ENCODE peak calls at places on chromosomes 11 and 22, in four cellular contexts. One of them, this sample, is unnamed.
A peak's percentile ranks its signal among the peaks of the same experiment; 100 is the strongest.

GRCh38 chr11:72776844-72777754 is 16.7 kb downstream of the STARD10 start:
- DNase-seq in fibroblast of pulmonary artery: no peak
- DNase-seq in nephron progenitor cell: no peak
- DNase-seq in tibial artery: no peak
- DNase-seq in this sample: no peak

GRCh38 chr11:134905513-134905912 is 493.5 kb upstream of the B3GAT1 start:
- DNase-seq in fibroblast of pulmonary artery: no peak
- DNase-seq in nephron progenitor cell: no peak
- DNase-seq in tibial artery: no peak
- DNase-seq in this sample: no peak

GRCh38 chr11:7019500-7020182 is 505 bp downstream of the ZNF214 start:
- DNase-seq in fibroblast of pulmonary artery: no peak
- DNase-seq in nephron progenitor cell: peak; percentile 52
- DNase-seq in tibial artery: no peak
- DNase-seq in this sample: no peak

GRCh38 chr11:75816561-75817239 is 1.7 kb downstream of the UVRAG start:
- DNase-seq in fibroblast of pulmonary artery: peak; percentile 19
- DNase-seq in nephron progenitor cell: no peak
- DNase-seq in tibial artery: no peak
- DNase-seq in this sample: peak; percentile 28

GRCh38 chr11:556175-556699 is 4.3 kb downstream of the LMNTD2 start:
- DNase-seq in fibroblast of pulmonary artery: no peak
- DNase-seq in nephron progenitor cell: peak; percentile 41
- DNase-seq in tibial artery: no peak
- DNase-seq in this sample: peak; percentile 30

GRCh38 chr11:22431074-22431473 is 92.9 kb downstream of the SLC17A6 start:
- DNase-seq in fibroblast of pulmonary artery: no peak
- DNase-seq in nephron progenitor cell: peak; percentile 2
- DNase-seq in tibial artery: no peak
- DNase-seq in this sample: peak; percentile 44

GRCh38 chr11:110349109-110349996 is 52.9 kb upstream of the RDX start:
- DNase-seq in fibroblast of pulmonary artery: no peak
- DNase-seq in nephron progenitor cell: no peak
- DNase-seq in tibial artery: no peak
- DNase-seq in this sample: no peak

GRCh38 chr22:32339190-32340012 is 18.3 kb upstream of the RFPL3 start:
- DNase-seq in fibroblast of pulmonary artery: no peak
- DNase-seq in nephron progenitor cell: no peak
- DNase-seq in tibial artery: no peak
- DNase-seq in this sample: no peak

GRCh38 chr11:133929401-133930052 is 27.2 kb downstream of the IGSF9B start:
- DNase-seq in fibroblast of pulmonary artery: no peak
- DNase-seq in nephron progenitor cell: no peak
- DNase-seq in tibial artery: no peak
- DNase-seq in this sample: no peak

GRCh38 chr11:77299528-77299993 is 1.9 kb downstream of the GDPD4 start:
- DNase-seq in fibroblast of pulmonary artery: no peak
- DNase-seq in nephron progenitor cell: no peak
- DNase-seq in tibial artery: no peak
- DNase-seq in this sample: no peak

GRCh38 chr11:64743591-64744543 is at the start of gene RASGRP2:
- DNase-seq in fibroblast of pulmonary artery: peak; percentile 32
- DNase-seq in nephron progenitor cell: peak; percentile 67
- DNase-seq in tibial artery: peak; percentile 89
- DNase-seq in this sample: peak; percentile 65

GRCh38 chr11:122668562-122669090 is 13.1 kb downstream of the UBASH3B start:
- DNase-seq in fibroblast of pulmonary artery: peak; percentile 62
- DNase-seq in nephron progenitor cell: no peak
- DNase-seq in tibial artery: no peak
- DNase-seq in this sample: no peak

GRCh38 chr11:133181672-133182071 is 350.6 kb downstream of the OPCML start:
- DNase-seq in fibroblast of pulmonary artery: no peak
- DNase-seq in nephron progenitor cell: no peak
- DNase-seq in tibial artery: no peak
- DNase-seq in this sample: no peak

GRCh38 chr11:36507824-36508489 is 2.1 kb downstream of the TRAF6 start:
- DNase-seq in fibroblast of pulmonary artery: no peak
- DNase-seq in nephron progenitor cell: no peak
- DNase-seq in tibial artery: no peak
- DNase-seq in this sample: no peak

GRCh38 chr11:121551463-121551862 is 98.7 kb upstream of the SORL1-AS1 start:
- DNase-seq in fibroblast of pulmonary artery: no peak
- DNase-seq in nephron progenitor cell: no peak
- DNase-seq in tibial artery: no peak
- DNase-seq in this sample: no peak

GRCh38 chr11:17813391-17814059 is 78.9 kb downstream of the KCNC1 start:
- DNase-seq in fibroblast of pulmonary artery: no peak
- DNase-seq in nephron progenitor cell: no peak
- DNase-seq in tibial artery: no peak
- DNase-seq in this sample: no peak

GRCh38 chr11:117691501-117691900 is 105.5 kb downstream of the DSCAML1 start:
- DNase-seq in fibroblast of pulmonary artery: no peak
- DNase-seq in nephron progenitor cell: no peak
- DNase-seq in tibial artery: no peak
- DNase-seq in this sample: no peak

GRCh38 chr11:123429336-123429735 is 733 bp upstream of the GRAMD1B start:
- DNase-seq in fibroblast of pulmonary artery: no peak
- DNase-seq in nephron progenitor cell: no peak
- DNase-seq in tibial artery: no peak
- DNase-seq in this sample: no peak

GRCh38 chr11:413120-414081 is 1.4 kb downstream of the SIGIRR start:
- DNase-seq in fibroblast of pulmonary artery: no peak
- DNase-seq in nephron progenitor cell: peak; percentile 6
- DNase-seq in tibial artery: no peak
- DNase-seq in this sample: peak; percentile 1

GRCh38 chr11:78714539-78714938 is 139.9 kb upstream of the NARS2 start:
- DNase-seq in fibroblast of pulmonary artery: no peak
- DNase-seq in nephron progenitor cell: no peak
- DNase-seq in tibial artery: no peak
- DNase-seq in this sample: no peak

GRCh38 chr11:1116666-1117390 is 40.9 kb upstream of the MUC5AC start:
- DNase-seq in fibroblast of pulmonary artery: no peak
- DNase-seq in nephron progenitor cell: no peak
- DNase-seq in tibial artery: peak; percentile 48
- DNase-seq in this sample: no peak

GRCh38 chr22:30561402-30562154 is 12.9 kb downstream of the GAL3ST1 start:
- DNase-seq in fibroblast of pulmonary artery: no peak
- DNase-seq in nephron progenitor cell: no peak
- DNase-seq in tibial artery: no peak
- DNase-seq in this sample: no peak

GRCh38 chr11:122633219-122633829 is 22.2 kb upstream of the UBASH3B start:
- DNase-seq in fibroblast of pulmonary artery: peak; percentile 78
- DNase-seq in nephron progenitor cell: peak; percentile 13
- DNase-seq in tibial artery: no peak
- DNase-seq in this sample: peak; percentile 29

GRCh38 chr11:2781413-2782274 is 81.8 kb upstream of the KCNQ1OT1 start:
- DNase-seq in fibroblast of pulmonary artery: no peak
- DNase-seq in nephron progenitor cell: no peak
- DNase-seq in tibial artery: peak; percentile 40
- DNase-seq in this sample: peak; percentile 2

This sample was measured in retina.